ENCODE peak calls at places on chromosome 5, in seven cellular contexts. R is AG09309; V is coronary artery; Z is A549; F is GM13976; H is Calu3; S is CD8-positive, alpha-beta T cell. X is an unnamed sample.

GRCh38 chr5:10863763-10864383 is 102.8 kb upstream of the DAP start:
- DNase-seq in Z (peak; percentile 75), F (peak; percentile 81), S (peak; percentile 58), R (no peak), H (peak; percentile 76), V (no peak), X (peak; percentile 79)

GRCh38 chr5:159928122-159928960 is 12.1 kb downstream of the ADRA1B start:
- DNase-seq in S (no peak), R (peak; percentile 52), F (no peak), V (no peak), H (peak; percentile 52), Z (peak; percentile 73), X (no peak)

GRCh38 chr5:74766348-74766886 is 500 bp downstream of the GFM2 start:
- DNase-seq in F (peak; percentile 77), S (no peak), H (peak; percentile 16), R (peak; percentile 33), Z (peak; percentile 66), V (no peak), X (peak; percentile 41)

GRCh38 chr5:155085282-155085990 is 71.9 kb downstream of the KIF4B start:
- DNase-seq in V (no peak), F (no peak), S (no peak), H (no peak), Z (no peak), R (no peak), X (no peak)

GRCh38 chr5:171450423-171451246 is 31.2 kb downstream of the FGF18 start:
- DNase-seq in R (peak; percentile 49), H (peak; percentile 69), F (no peak), S (peak; percentile 18), V (no peak), Z (no peak), X (no peak)

GRCh38 chr5:43209833-43210232 is 17.8 kb downstream of the NIM1K start:
- DNase-seq in R (no peak), F (no peak), H (no peak), V (no peak), S (no peak), Z (no peak), X (no peak)

GRCh38 chr5:109324351-109324750 is 85.4 kb downstream of the PJA2 start:
- DNase-seq in V (no peak), Z (no peak), S (no peak), R (no peak), F (no peak), H (no peak), X (no peak)

GRCh38 chr5:135375040-135375439 is 24.0 kb downstream of the MACROH2A1 start:
- DNase-seq in S (no peak), Z (no peak), R (no peak), V (no peak), H (no peak), F (no peak), X (no peak)

GRCh38 chr5:105508519-105508918 is 1945.9 kb upstream of the NUDT12 start:
- DNase-seq in S (no peak), R (no peak), F (no peak), V (no peak), H (no peak), Z (no peak), X (no peak)

GRCh38 chr5:149550608-149551226 is 522 bp downstream of the CSNK1A1 start:
- DNase-seq in Z (no peak), F (peak; percentile 33), V (no peak), S (no peak), H (peak; percentile 17), R (no peak), X (peak; percentile 20)

GRCh38 chr5:73513996-73514395 is 15.8 kb downstream of the BTF3 start:
- DNase-seq in F (no peak), H (peak; percentile 75), R (no peak), Z (no peak), S (no peak), V (no peak), X (no peak)

GRCh38 chr5:88724201-88724600 is 158.8 kb downstream of the MEF2C start:
- DNase-seq in F (no peak), Z (no peak), R (no peak), H (no peak), V (no peak), S (no peak), X (no peak)

GRCh38 chr5:137629646-137630045 is 106.2 kb downstream of the KLHL3 start:
- DNase-seq in V (no peak), R (no peak), F (peak; percentile 82), H (peak; percentile 39), Z (peak; percentile 77), S (no peak), X (peak; percentile 81)

GRCh38 chr5:178545156-178545555 is 45.0 kb downstream of the COL23A1 start:
- DNase-seq in Z (no peak), S (no peak), H (no peak), F (no peak), R (no peak), V (no peak), X (no peak)

GRCh38 chr5:88833371-88834107 is 49.4 kb downstream of the MEF2C start:
- DNase-seq in S (peak; percentile 16), H (no peak), F (no peak), Z (no peak), V (peak; percentile 85), R (peak; percentile 16), X (no peak)

GRCh38 chr5:129904102-129904666 is at the start of gene CHSY3:
- DNase-seq in Z (peak; percentile 40), R (no peak), V (peak; percentile 92), S (no peak), H (peak; percentile 88), F (peak; percentile 40), X (peak; percentile 50)

GRCh38 chr5:175867587-175868347 is 3.6 kb upstream of the CPLX2 start:
- DNase-seq in Z (peak; percentile 95), H (peak; percentile 32), R (no peak), F (no peak), V (no peak), S (no peak), X (no peak)

GRCh38 chr5:133683646-133684290 is 71.4 kb upstream of the FSTL4 start:
- DNase-seq in Z (no peak), R (no peak), H (no peak), V (peak; percentile 36), S (no peak), F (no peak), X (no peak)

GRCh38 chr5:760363-761205 is 23.9 kb downstream of the ZDHHC11B start:
- DNase-seq in F (peak; percentile 40), H (no peak), R (no peak), V (peak; percentile 72), S (peak; percentile 11), Z (no peak), X (peak; percentile 11)

GRCh38 chr5:176416123-176416924 is at the start of gene CLTB:
- DNase-seq in R (no peak), F (peak; percentile 96), H (peak; percentile 94), Z (peak; percentile 77), V (peak; percentile 90), S (peak; percentile 90), X (peak; percentile 97)

GRCh38 chr5:170316933-170317332 is 19.4 kb upstream of the LCP2 start:
- DNase-seq in Z (no peak), H (no peak), R (no peak), S (no peak), V (peak; percentile 26), F (no peak), X (no peak)

GRCh38 chr5:159340511-159340910 is 10.2 kb upstream of the IL12B start:
- DNase-seq in S (peak; percentile 22), V (no peak), F (no peak), R (no peak), H (no peak), Z (no peak), X (no peak)

GRCh38 chr5:164302533-164303235 is 797.3 kb downstream of the MAT2B start:
- DNase-seq in V (no peak), F (no peak), H (no peak), R (no peak), Z (no peak), S (no peak), X (no peak)

GRCh38 chr5:203246-203645 is 12.0 kb downstream of the LRRC14B start:
- DNase-seq in R (no peak), Z (no peak), S (no peak), H (no peak), V (no peak), F (no peak), X (no peak)

GRCh38 chr5:1007221-1007680 is 1.4 kb upstream of the NKD2 start:
- DNase-seq in V (no peak), R (no peak), H (no peak), Z (no peak), F (no peak), S (no peak), X (peak; percentile 35)

GRCh38 chr5:167217097-167217743 is 1074.2 kb upstream of the WWC1 start:
- DNase-seq in H (no peak), Z (no peak), R (no peak), V (no peak), S (no peak), F (no peak), X (no peak)
- TF ChIP-seq CTCF in H (peak; percentile 18), Z (no peak), R (no peak), V (no peak), S (no peak), F (no peak), X (no peak)

GRCh38 chr5:80093796-80094195 is 58.6 kb downstream of the THBS4 start:
- DNase-seq in V (no peak), F (no peak), Z (no peak), S (no peak), H (peak; percentile 39), R (no peak), X (no peak)
- TF ChIP-seq CTCF in V (no peak), F (no peak), Z (no peak), S (no peak), H (no peak), R (no peak), X (no peak)

DNA sequence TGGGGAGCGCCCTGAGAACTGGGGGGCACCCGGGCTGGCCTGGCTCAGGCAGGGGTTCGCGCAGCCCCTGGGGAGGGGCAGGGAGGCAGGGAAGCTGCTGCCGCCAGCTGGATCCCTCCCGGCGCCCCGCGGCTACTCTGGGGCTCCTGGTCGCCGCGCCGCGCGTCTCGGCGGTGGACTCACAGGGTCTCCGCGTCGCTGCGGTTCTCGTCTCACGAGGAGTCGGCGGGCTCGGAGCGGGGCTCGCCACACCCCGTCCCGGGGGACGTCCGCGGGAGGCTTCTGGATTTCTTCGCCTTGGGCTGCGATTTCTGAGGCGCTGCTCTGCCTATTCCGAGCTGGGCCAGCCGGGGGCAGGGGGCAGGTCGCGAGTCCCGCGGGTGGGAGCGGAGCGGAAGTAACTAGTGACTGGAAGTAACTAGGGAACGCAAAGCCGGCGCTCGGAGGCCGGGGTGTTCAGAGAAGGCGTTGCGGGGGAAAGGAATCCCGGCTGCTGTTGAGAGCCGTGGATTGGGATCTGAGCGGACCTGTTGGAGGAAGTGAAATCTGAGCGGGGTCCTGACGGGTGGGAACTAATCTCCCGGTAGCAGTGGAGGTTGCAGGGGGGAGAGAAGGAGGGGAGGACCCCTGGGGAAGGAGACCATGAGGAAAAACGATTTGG is 509 bp downstream of the CYSTM1 start:
- DNase-seq in Z (peak; percentile 74), S (peak; percentile 61), V (peak; percentile 90), R (no peak), F (peak; percentile 78), H (peak; percentile 78), X (peak; percentile 73)
- TF ChIP-seq CTCF in Z (no peak), S (no peak), V (no peak), R (peak; percentile 21), F (peak; percentile 21), H (no peak), X (no peak)

DNA sequence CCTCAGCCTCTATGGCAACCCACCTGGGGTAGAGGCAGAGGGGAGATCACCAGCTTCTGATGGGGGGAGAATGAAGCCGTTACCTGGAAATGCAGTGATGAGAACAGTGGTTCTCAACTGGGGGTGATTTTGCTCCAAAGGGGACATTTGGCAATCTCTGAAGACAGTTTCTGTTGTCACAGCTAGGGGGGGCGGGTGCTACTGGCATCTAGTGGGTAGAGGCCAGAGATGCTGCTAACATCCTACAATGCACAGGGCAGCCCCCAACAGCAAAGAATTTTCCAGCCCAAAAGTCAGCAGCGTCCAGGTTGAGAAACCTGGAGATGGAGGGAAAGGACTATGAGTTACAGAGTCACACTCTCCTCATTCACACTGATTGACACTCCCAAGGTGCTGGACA is 84.5 kb downstream of the FGF1 start:
- DNase-seq in S (no peak), Z (no peak), R (no peak), V (no peak), H (peak; percentile 46), F (no peak), X (no peak)
- TF ChIP-seq CTCF in S (no peak), Z (no peak), R (peak; percentile 18), V (no peak), H (no peak), F (no peak), X (no peak)

X was measured in GM20000.